ENCODE peak calls at places on chromosomes 1 and 21, in seven cellular contexts. F is effector memory CD4-positive, alpha-beta T cell; L is GM23338; I is NCI-H1048; M is tibial artery; U is astrocyte of the hippocampus; H is iPS-NIHi11. Z is an unnamed sample.

GRCh38 chr1:234617135-234617985 is 7.4 kb upstream of the IRF2BP2 start:
- DNase-seq in F (no peak), L (peak), I (no peak), M (no peak), U (peak), H (no peak), Z (no peak)

GRCh38 chr21:41764558-41765392 is 2.1 kb downstream of the RIPK4 start:
- DNase-seq in F (no peak), L (no peak), I (no peak), M (no peak), U (no peak), H (no peak), Z (no peak)

GRCh38 chr21:25638634-25639166 is 358 bp upstream of the JAM2 start:
- DNase-seq in F (no peak), L (no peak), I (no peak), M (no peak), U (peak), H (no peak), Z (no peak)

GRCh38 chr1:58979085-58979484 is 195.2 kb upstream of the JUN start:
- DNase-seq in F (no peak), L (no peak), I (no peak), M (no peak), U (no peak), H (no peak), Z (no peak)

GRCh38 chr21:26946744-26947446 is 20.0 kb downstream of the ADAMTS5 start:
- DNase-seq in F (no peak), L (peak), I (no peak), M (no peak), U (no peak), H (no peak), Z (no peak)

GRCh38 chr1:30284728-30285460 is 438.5 kb downstream of the MATN1 start:
- DNase-seq in F (no peak), L (no peak), I (no peak), M (peak), U (no peak), H (no peak), Z (peak)

GRCh38 chr1:70034403-70034802 is 171.0 kb downstream of the LRRC40 start:
- DNase-seq in F (no peak), L (peak), I (no peak), M (no peak), U (peak), H (peak), Z (no peak)

GRCh38 chr1:3402258-3403010 is 52.0 kb upstream of the ARHGEF16 start:
- DNase-seq in F (no peak), L (no peak), I (no peak), M (no peak), U (peak), H (no peak), Z (no peak)

GRCh38 chr1:109877320-109877771 is 33.3 kb upstream of the CSF1 start:
- DNase-seq in F (no peak), L (peak), I (no peak), M (peak), U (peak), H (peak), Z (peak)

GRCh38 chr1:45411510-45411899 is 71.3 kb upstream of the MUTYH start:
- DNase-seq in F (no peak), L (peak), I (no peak), M (no peak), U (no peak), H (no peak), Z (no peak)

GRCh38 chr1:37439672-37439995 is 34.7 kb upstream of the ZC3H12A start:
- DNase-seq in F (no peak), L (no peak), I (no peak), M (no peak), U (no peak), H (no peak), Z (no peak)

GRCh38 chr1:216883518-216883917 is 160.3 kb upstream of the ESRRG start:
- DNase-seq in F (no peak), L (peak), I (no peak), M (no peak), U (no peak), H (no peak), Z (no peak)

GRCh38 chr1:226047495-226047894 is 15.0 kb upstream of the H3-3A start:
- DNase-seq in F (no peak), L (no peak), I (no peak), M (no peak), U (peak), H (no peak), Z (no peak)

GRCh38 chr21:34845521-34846213 is 176.9 kb downstream of the CLIC6 start:
- DNase-seq in F (peak), L (no peak), I (no peak), M (no peak), U (peak), H (no peak), Z (no peak)

GRCh38 chr1:55179177-55179835 is 35.9 kb downstream of the USP24 start:
- DNase-seq in F (no peak), L (no peak), I (no peak), M (no peak), U (no peak), H (no peak), Z (no peak)

GRCh38 chr1:70443739-70444138 is 32.7 kb downstream of the CTH start:
- DNase-seq in F (no peak), L (no peak), I (no peak), M (no peak), U (no peak), H (no peak), Z (no peak)

GRCh38 chr1:43054961-43055360 is 96.3 kb upstream of the SLC2A1 start:
- DNase-seq in F (no peak), L (no peak), I (no peak), M (no peak), U (peak), H (no peak), Z (no peak)